ENCODE peak calls at places on chromosomes 12 and 14, in seven cellular contexts. L is A673, J is hippocampal formation, O is AG09309, K is left lung, Y is H1, W is ureter. S is an unnamed sample.

GRCh38 chr12:120514002-120514401 is 15.0 kb downstream of the COQ5 start:
- DNase-seq in L (no peak), J (peak; percentile 48), W (no peak), O (no peak), K (no peak), Y (no peak), S (no peak)

GRCh38 chr12:108890208-108890607 is 10.3 kb downstream of the DAO start:
- DNase-seq in K (no peak), Y (no peak), L (peak; percentile 19), J (no peak), O (no peak), W (no peak), S (no peak)

GRCh38 chr14:76995279-76996035 is 33.1 kb downstream of the IRF2BPL start:
- DNase-seq in W (no peak), J (no peak), K (no peak), Y (no peak), O (no peak), L (no peak), S (no peak)

GRCh38 chr12:122350444-122350843 is 72.0 kb downstream of the CLIP1 start:
- DNase-seq in K (no peak), Y (no peak), W (no peak), L (no peak), O (no peak), J (peak; percentile 14), S (no peak)

GRCh38 chr12:53698948-53699672 is 23.2 kb upstream of the ATP5MC2 start:
- DNase-seq in W (no peak), J (no peak), O (no peak), L (no peak), K (no peak), Y (no peak), S (no peak)

GRCh38 chr12:131896080-131896810 is 1.8 kb downstream of the ULK1 start:
- DNase-seq in L (peak; percentile 46), W (peak; percentile 90), Y (peak; percentile 53), J (peak; percentile 74), K (peak; percentile 97), O (no peak), S (peak; percentile 95)

GRCh38 chr14:105926415-105927093 is 400.2 kb downstream of the TMEM121 start:
- DNase-seq in Y (no peak), K (peak; percentile 70), O (no peak), W (no peak), L (no peak), J (no peak), S (peak; percentile 35)

GRCh38 chr12:91854725-91855124 is 290.9 kb downstream of the BTG1 start:
- DNase-seq in O (no peak), K (no peak), Y (no peak), W (no peak), L (no peak), J (no peak), S (no peak)

GRCh38 chr14:94517641-94518257 is 8.5 kb upstream of the SERPINA12 start:
- DNase-seq in L (no peak), W (no peak), J (no peak), K (no peak), Y (no peak), O (no peak), S (no peak)

GRCh38 chr12:93539821-93540220 is 32.7 kb upstream of the SOCS2 start:
- DNase-seq in J (no peak), W (no peak), L (no peak), O (no peak), Y (no peak), K (no peak), S (no peak)

GRCh38 chr12:122051231-122051876 is 27.2 kb upstream of the MLXIP start:
- DNase-seq in J (no peak), W (no peak), L (no peak), Y (no peak), K (no peak), O (no peak), S (no peak)

GRCh38 chr12:83389237-83389996 is 702.7 kb downstream of the TMTC2 start:
- DNase-seq in W (no peak), O (no peak), L (peak; percentile 30), Y (peak; percentile 38), K (peak; percentile 57), J (peak; percentile 13), S (peak; percentile 48)

S was measured in lower lobe of right lung.